ENCODE peak calls at places on chromosome 17, in four cellular contexts. U is bronchial epithelial cell, F is stomach, M is heart left ventricle. Y is an unnamed sample.

GRCh38 chr17:21200590-21201301 is 13.2 kb downstream of the TMEM11 start:
- DNase-seq in U (peak; percentile 68), F (no peak), M (no peak), Y (no peak)

GRCh38 chr17:79980246-79981043 is 55.2 kb downstream of the TBC1D16 start:
- DNase-seq in U (no peak), F (no peak), M (no peak), Y (no peak)

GRCh38 chr17:57092171-57092570 is 7.1 kb downstream of the AKAP1 start:
- DNase-seq in U (no peak), F (no peak), M (no peak), Y (no peak)

GRCh38 chr17:61400058-61400785 is 579 bp downstream of the TBX2 start:
- DNase-seq in U (no peak), F (no peak), M (peak; percentile 63), Y (no peak)

GRCh38 chr17:2400474-2400866 is 390 bp downstream of the MNT start:
- DNase-seq in U (no peak), F (peak; percentile 54), M (peak; percentile 80), Y (peak; percentile 83)

GRCh38 chr17:30701498-30701989 is 122.9 kb downstream of the CRLF3 start:
- DNase-seq in U (no peak), F (no peak), M (no peak), Y (no peak)

GRCh38 chr17:72387487-72387886 is 266.7 kb downstream of the SOX9 start:
- DNase-seq in U (no peak), F (no peak), M (no peak), Y (no peak)

GRCh38 chr17:79369001-79369400 is 241.8 kb downstream of the RBFOX3 start:
- DNase-seq in U (no peak), F (no peak), M (peak; percentile 46), Y (no peak)

GRCh38 chr17:73555199-73555810 is 88.9 kb downstream of the SDK2 start:
- DNase-seq in U (no peak), F (no peak), M (no peak), Y (no peak)

GRCh38 chr17:67293251-67294203 is 48.5 kb upstream of the HELZ start:
- DNase-seq in U (peak; percentile 52), F (peak; percentile 75), M (peak; percentile 84), Y (peak; percentile 85)

GRCh38 chr17:67285360-67285759 is 40.4 kb upstream of the HELZ start:
- DNase-seq in U (peak; percentile 17), F (no peak), M (no peak), Y (no peak)

GRCh38 chr17:67290994-67291362 is 46.0 kb upstream of the HELZ start:
- DNase-seq in U (no peak), F (no peak), M (no peak), Y (no peak)

GRCh38 chr17:67290244-67290993 is 45.4 kb upstream of the HELZ start:
- DNase-seq in U (no peak), F (no peak), M (no peak), Y (no peak)

GRCh38 chr17:67289174-67289876 is 44.3 kb upstream of the HELZ start:
- DNase-seq in U (no peak), F (peak; percentile 50), M (peak; percentile 88), Y (no peak)
- TF ChIP-seq CTCF in U (no peak), F (no peak), M (no peak), Y (no peak)

DNA sequence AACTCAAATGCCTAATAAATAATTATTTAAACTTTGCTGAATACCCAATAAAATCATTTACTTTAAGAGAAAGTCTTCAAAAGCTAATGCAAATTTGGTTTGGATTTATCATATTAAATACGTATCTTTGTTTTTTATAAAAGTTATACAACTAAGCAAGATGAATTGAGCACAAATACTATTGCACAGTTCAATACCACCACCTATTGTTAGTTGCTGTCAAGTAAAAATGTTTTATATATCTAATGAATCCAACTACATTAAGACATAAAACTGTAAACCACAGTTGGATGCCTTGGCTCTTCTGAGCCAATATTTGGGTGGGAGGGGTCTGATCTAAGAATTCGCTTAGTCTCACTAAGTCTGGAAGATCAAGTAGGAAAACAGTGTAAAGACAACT is 7.7 kb downstream of the FBXL20 start:
- DNase-seq in U (no peak), F (no peak), M (no peak), Y (no peak)
- TF ChIP-seq CTCF in U (no peak), F (no peak), M (peak; percentile 41), Y (no peak)

GRCh38 chr17:11997147-11997971 is at the start of gene ZNF18:
- DNase-seq in U (peak; percentile 83), F (peak; percentile 98), M (peak; percentile 98), Y (peak; percentile 98)

GRCh38 chr17:11997972-11998233 is 628 bp upstream of the ZNF18 start:
- DNase-seq in U (no peak), F (no peak), M (no peak), Y (no peak)

GRCh38 chr17:11991461-11991860 is 5.8 kb downstream of the ZNF18 start:
- DNase-seq in U (no peak), F (no peak), M (no peak), Y (no peak)

GRCh38 chr17:11999715-12000114 is 2.4 kb upstream of the ZNF18 start:
- DNase-seq in U (no peak), F (no peak), M (no peak), Y (no peak)

GRCh38 chr17:11996722-11997146 is 541 bp downstream of the ZNF18 start:
- DNase-seq in U (peak; percentile 46), F (peak; percentile 44), M (no peak), Y (peak; percentile 75)
- TF ChIP-seq CTCF in U (peak; percentile 0), F (no peak), M (no peak), Y (no peak)

GRCh38 chr17:35748979-35749378 is 4.1 kb downstream of the GAS2L2 start:
- DNase-seq in U (no peak), F (no peak), M (no peak), Y (no peak)

GRCh38 chr17:35747540-35748017 is 5.5 kb downstream of the GAS2L2 start:
- DNase-seq in U (peak; percentile 60), F (peak; percentile 85), M (no peak), Y (peak; percentile 93)

GRCh38 chr17:35748323-35748960 is 4.6 kb downstream of the GAS2L2 start:
- DNase-seq in U (peak; percentile 64), F (peak; percentile 88), M (no peak), Y (peak; percentile 59)

GRCh38 chr17:35750526-35751395 is 2.3 kb downstream of the GAS2L2 start:
- DNase-seq in U (peak; percentile 80), F (no peak), M (no peak), Y (no peak)

DNA sequence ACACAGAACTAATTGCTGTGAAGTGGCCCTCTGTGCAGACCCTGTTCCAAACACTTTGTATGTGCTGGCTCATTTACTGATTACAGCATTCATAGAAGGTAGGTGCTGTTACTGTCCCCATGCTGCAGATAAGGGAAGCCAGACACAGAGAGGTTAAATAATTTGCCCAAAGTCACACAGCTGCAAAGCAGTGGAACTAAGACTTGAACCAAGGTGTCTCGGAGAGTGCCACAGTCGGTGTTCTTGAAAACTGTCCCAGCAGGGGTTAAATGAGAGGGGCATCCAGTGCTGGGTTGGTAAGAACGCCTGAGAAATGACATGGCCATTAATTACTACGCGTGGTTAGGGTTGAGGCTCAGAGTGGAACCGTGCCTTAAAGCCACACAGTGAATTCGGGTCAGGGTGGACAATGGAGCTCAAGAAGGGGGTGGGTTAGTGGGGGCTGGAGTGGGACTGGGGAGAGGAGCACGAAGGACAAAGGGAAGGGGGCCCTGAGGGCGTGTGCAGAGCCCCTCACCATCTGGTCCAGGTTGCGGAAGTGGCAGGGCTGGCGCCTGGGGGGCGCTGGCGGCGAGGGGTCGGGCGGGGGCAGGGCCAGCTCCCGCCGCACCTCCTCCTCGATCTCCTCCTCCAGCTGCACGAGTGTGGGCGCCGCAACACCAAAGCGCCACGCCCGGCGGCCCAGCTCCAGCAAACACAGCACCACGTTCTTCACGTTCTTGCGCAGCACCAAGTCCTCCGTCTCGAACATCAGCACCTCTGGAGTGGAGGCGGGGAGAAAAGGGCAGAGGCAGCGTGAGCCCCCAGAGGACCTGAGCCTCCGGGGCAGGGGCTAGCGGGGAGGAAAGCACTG is 3.3 kb downstream of the GAS2L2 start:
- DNase-seq in U (peak; percentile 25), F (peak; percentile 38), M (no peak), Y (peak; percentile 65)
- TF ChIP-seq CTCF in U (no peak), F (no peak), M (no peak), Y (no peak)

GRCh38 chr17:44084131-44084538 is 13.6 kb downstream of the G6PC3 start:
- DNase-seq in U (no peak), F (no peak), M (no peak), Y (peak; percentile 71)
- TF ChIP-seq CTCF in U (peak; percentile 58), F (no peak), M (peak; percentile 26), Y (no peak)

GRCh38 chr17:41687828-41688640 is 651 bp upstream of the EIF1 start:
- DNase-seq in U (peak; percentile 61), F (peak; percentile 65), M (no peak), Y (peak; percentile 82)
- TF ChIP-seq CTCF in U (peak; percentile 38), F (no peak), M (peak; percentile 26), Y (peak; percentile 44)

DNA sequence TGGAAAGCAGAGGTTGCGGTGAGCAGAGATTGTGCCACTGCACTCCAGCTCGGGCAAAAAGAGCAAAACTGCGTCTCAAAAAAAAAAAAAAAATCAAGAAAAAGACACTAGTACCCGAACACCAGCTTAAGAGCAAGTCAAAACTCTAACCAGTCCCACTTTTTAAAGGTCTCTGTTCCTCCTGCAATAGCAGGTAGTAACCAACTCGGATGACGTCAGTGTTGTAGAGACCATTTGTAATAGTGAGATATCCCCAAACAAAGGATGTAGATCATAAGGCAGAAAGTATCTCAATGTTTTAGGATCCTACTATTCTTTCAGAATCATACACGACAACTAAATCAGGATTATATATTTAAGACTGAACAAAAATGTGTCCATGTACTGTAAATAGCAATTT is 2.4 kb downstream of the JPT1 start:
- DNase-seq in U (no peak), F (no peak), M (no peak), Y (no peak)
- TF ChIP-seq CTCF in U (no peak), F (no peak), M (no peak), Y (no peak)

GRCh38 chr17:76612977-76613851 is 27.6 kb upstream of the ST6GALNAC2 start:
- DNase-seq in U (peak; percentile 78), F (no peak), M (no peak), Y (no peak)
- TF ChIP-seq CTCF in U (peak; percentile 46), F (no peak), M (no peak), Y (no peak)

DNA sequence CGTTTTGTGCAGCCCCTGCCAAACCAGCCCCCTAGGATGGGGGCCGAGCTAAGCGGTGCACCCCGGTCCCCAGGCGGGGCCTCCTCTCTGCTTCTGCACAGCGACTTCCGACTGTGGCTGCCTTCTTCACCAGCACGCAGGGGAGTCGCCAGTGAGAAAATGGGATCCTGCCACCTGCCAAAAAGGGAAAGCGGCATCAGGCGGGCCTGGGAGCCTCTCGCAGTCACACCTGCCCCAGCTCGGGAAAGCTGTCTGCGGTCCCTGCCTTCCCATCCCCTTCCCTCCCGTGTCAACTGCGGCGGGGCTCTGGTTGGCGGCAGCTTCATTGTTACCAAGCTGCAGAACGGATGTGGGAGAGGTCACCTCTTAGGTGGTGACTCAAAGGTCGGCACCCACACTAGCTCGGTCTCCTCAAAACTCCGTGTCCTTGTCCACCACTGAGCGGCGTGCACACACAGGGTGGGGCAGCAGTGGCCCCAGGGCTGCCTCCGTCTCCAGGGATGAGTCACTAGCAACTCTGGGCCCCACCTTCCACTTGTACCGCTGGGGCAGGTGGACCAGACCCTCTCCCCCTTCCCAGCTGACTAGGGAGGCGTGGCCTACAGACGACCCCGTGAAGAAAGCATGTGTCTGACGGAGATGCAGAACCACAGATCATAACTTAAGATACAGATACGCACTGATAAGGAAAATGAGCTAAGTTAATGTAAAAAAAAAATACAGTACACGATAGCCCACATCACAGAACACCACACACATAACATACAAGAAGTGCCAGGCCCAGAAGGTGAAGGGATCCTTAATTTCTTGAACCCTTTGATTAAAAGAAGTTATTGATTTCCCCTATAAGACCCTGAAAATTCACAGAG is 1.5 kb upstream of the PCYT2 start:
- DNase-seq in U (peak; percentile 48), F (peak; percentile 65), M (no peak), Y (no peak)
- TF ChIP-seq CTCF in U (no peak), F (no peak), M (no peak), Y (no peak)

Y was measured in activated CD8-positive, alpha-beta T cell treated with anti-CD3 and anti-CD28 coated beads for 36 hours.